ENCODE peak calls at places on chromosomes 1 and 21, in five cellular contexts. O is A673, N is mammary epithelial cell, M is Panc1, I is cardiac muscle cell. A is an unnamed sample.

GRCh38 chr1:160189649-160190625 is at the start of gene CASQ1:
- DNase-seq in I (peak; percentile 64), O (no peak), N (no peak), M (no peak), A (no peak)

GRCh38 chr1:206102292-206102936 is 14.8 kb downstream of the AVPR1B start:
- DNase-seq in M (no peak), I (no peak), O (no peak), N (no peak), A (no peak)

GRCh38 chr21:22456241-22456640 is 1458.0 kb downstream of the NCAM2 start:
- DNase-seq in O (no peak), M (no peak), I (no peak), N (no peak), A (no peak)

GRCh38 chr1:925532-926421 is 2.1 kb downstream of the SAMD11 start:
- DNase-seq in N (no peak), I (peak; percentile 77), O (peak; percentile 89), M (no peak), A (peak; percentile 77)

GRCh38 chr1:161941726-161942125 is 81.9 kb downstream of the OLFML2B start:
- DNase-seq in I (no peak), N (no peak), M (no peak), O (no peak), A (no peak)

GRCh38 chr1:15296602-15297321 is 49.7 kb downstream of the FHAD1 start:
- DNase-seq in O (no peak), I (no peak), N (no peak), M (no peak), A (no peak)

GRCh38 chr1:16413191-16413590 is 24.0 kb downstream of the SPATA21 start:
- DNase-seq in O (no peak), N (no peak), M (no peak), I (no peak), A (no peak)

GRCh38 chr1:83818916-83819315 is 180.0 kb downstream of the TTLL7 start:
- DNase-seq in O (no peak), N (peak; percentile 6), I (no peak), M (no peak), A (no peak)

GRCh38 chr1:246492611-246493245 is 14.4 kb downstream of the SMYD3 start:
- DNase-seq in N (peak; percentile 56), I (peak; percentile 87), O (peak; percentile 79), M (peak; percentile 39), A (peak; percentile 81)

GRCh38 chr1:159510223-159510530 is 25.6 kb downstream of the OR10J5 start:
- DNase-seq in M (no peak), O (peak; percentile 15), I (no peak), N (no peak), A (no peak)

GRCh38 chr1:38777464-38777957 is 82.1 kb downstream of the RRAGC start:
- DNase-seq in N (no peak), M (no peak), I (no peak), O (peak; percentile 23), A (no peak)

GRCh38 chr1:206143537-206144155 is 26.5 kb upstream of the AVPR1B start:
- DNase-seq in N (no peak), M (no peak), O (no peak), I (no peak), A (no peak)

GRCh38 chr1:85957760-85958159 is 198.8 kb downstream of the COL24A1 start:
- DNase-seq in N (no peak), M (no peak), I (no peak), O (no peak), A (no peak)

GRCh38 chr1:84896279-84896678 is 3.3 kb upstream of the LPAR3 start:
- DNase-seq in I (no peak), N (no peak), M (no peak), O (no peak), A (no peak)

GRCh38 chr1:21841852-21842466 is 29.9 kb downstream of the LDLRAD2 start:
- DNase-seq in N (no peak), O (no peak), I (no peak), M (no peak), A (no peak)

GRCh38 chr1:80436851-80437250 is 1363.9 kb upstream of the ADGRL2 start:
- DNase-seq in O (no peak), M (no peak), N (peak; percentile 14), I (no peak), A (no peak)

GRCh38 chr1:54069792-54070548 is 16.6 kb downstream of the TCEANC2 start:
- DNase-seq in O (peak; percentile 54), M (no peak), N (peak; percentile 28), I (peak; percentile 54), A (peak; percentile 50)

GRCh38 chr1:8211620-8212442 is 106.1 kb upstream of the SLC45A1 start:
- DNase-seq in I (no peak), N (peak; percentile 98), O (peak; percentile 44), M (peak; percentile 97), A (no peak)

GRCh38 chr1:247386695-247387094 is 29.3 kb upstream of the NLRP3 start:
- DNase-seq in I (no peak), O (no peak), N (peak; percentile 55), M (no peak), A (no peak)

GRCh38 chr1:211643324-211644212 is 31.9 kb downstream of the NEK2 start:
- DNase-seq in O (no peak), N (peak; percentile 62), I (peak; percentile 72), M (no peak), A (peak; percentile 72)

GRCh38 chr1:212670301-212670700 is 29.3 kb downstream of the BATF3 start:
- DNase-seq in N (no peak), M (no peak), I (no peak), O (no peak), A (no peak)

GRCh38 chr1:119787776-119788175 is 19.1 kb upstream of the HMGCS2 start:
- DNase-seq in I (no peak), O (no peak), M (no peak), N (peak; percentile 76), A (no peak)

GRCh38 chr1:93839307-93839706 is 39.7 kb downstream of the DNTTIP2 start:
- DNase-seq in O (no peak), I (no peak), M (no peak), N (peak; percentile 71), A (no peak)

GRCh38 chr1:199545780-199546179 is 481.7 kb upstream of the NR5A2 start:
- DNase-seq in M (no peak), O (no peak), I (no peak), N (peak; percentile 30), A (peak; percentile 48)

GRCh38 chr1:242738702-242739225 is 214.3 kb upstream of the PLD5 start:
- DNase-seq in M (no peak), N (no peak), O (no peak), I (no peak), A (no peak)

GRCh38 chr1:182768973-182769372 is 20.6 kb upstream of the NPL start:
- DNase-seq in M (no peak), N (peak; percentile 30), I (no peak), O (peak; percentile 31), A (no peak)

GRCh38 chr1:232398823-232399222 is 231.1 kb downstream of the SIPA1L2 start:
- DNase-seq in M (no peak), O (no peak), I (no peak), N (no peak), A (no peak)

GRCh38 chr1:15000671-15001070 is 152.9 kb upstream of the TMEM51 start:
- DNase-seq in N (no peak), O (no peak), I (no peak), M (no peak), A (no peak)

GRCh38 chr1:55466343-55466742 is 251.2 kb upstream of the USP24 start:
- DNase-seq in N (peak; percentile 75), I (no peak), O (no peak), M (no peak), A (no peak)

GRCh38 chr1:152998476-152998875 is 3.1 kb upstream of the SPRR3 start:
- DNase-seq in O (no peak), I (no peak), M (no peak), N (no peak), A (no peak)

GRCh38 chr21:29441651-29442050 is 142.9 kb downstream of the BACH1 start:
- DNase-seq in I (no peak), M (no peak), O (peak; percentile 32), N (no peak), A (no peak)

GRCh38 chr1:173580658-173581057 is 22.2 kb downstream of the SLC9C2 start:
- DNase-seq in O (no peak), N (no peak), M (no peak), I (no peak), A (no peak)

GRCh38 chr1:230909974-230910754 is 41.8 kb upstream of the C1orf198 start:
- DNase-seq in N (no peak), M (no peak), O (no peak), I (no peak), A (no peak)

GRCh38 chr1:23444104-23444533 is 19.6 kb upstream of the TCEA3 start:
- DNase-seq in N (no peak), M (no peak), O (no peak), I (no peak), A (no peak)

DNA sequence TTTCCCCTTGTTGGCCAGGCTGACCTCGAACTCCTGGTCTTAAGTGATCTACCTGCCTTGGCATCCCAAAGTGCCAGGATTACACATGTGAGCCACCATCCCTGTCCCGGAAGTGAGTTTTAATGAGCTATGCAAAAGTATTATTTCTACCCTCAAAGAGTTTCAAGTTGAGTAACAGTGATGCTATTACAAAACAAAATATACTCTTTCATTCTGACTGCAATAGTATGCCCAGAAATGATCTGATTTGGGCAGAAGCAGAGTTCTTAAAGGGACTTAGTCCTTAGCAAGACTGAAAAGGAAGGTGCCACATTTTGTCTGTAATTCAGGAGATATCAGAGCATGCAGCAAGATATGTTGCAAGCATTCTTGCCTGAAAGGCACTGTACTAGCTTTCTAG is 375.4 kb downstream of the NUF2 start:
- DNase-seq in N (no peak), I (no peak), O (no peak), M (no peak), A (no peak)
- H3K27me3 ChIP-seq in N (no peaks in the 10 kb centered on the region), I (no peaks in the 10 kb centered on the region), O (no peaks in the 10 kb centered on the region), M (no peaks in the 10 kb centered on the region), A (no peaks in the 10 kb centered on the region)

DNA sequence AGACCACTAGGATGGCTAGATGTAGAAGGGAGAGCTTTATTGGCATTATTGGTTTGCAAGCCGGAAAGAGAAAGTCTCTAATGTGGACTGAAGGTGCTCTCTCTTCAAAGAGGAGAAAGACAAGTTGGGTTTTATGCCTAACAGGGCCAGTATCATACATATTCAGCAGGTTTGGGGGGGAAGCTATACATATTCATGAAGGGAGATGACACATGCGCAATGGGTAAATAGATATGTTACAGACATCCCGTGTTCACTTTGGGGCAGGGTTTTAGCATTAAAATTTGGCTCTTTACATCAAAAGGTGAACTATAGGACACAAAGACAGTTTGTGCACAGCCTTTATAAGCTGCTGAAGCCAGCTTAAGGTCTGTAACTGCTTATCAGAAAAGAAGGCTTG is 46.5 kb upstream of the LRRN2 start:
- DNase-seq in N (no peak), O (no peak), M (no peak), I (no peak), A (no peak)
- H3K27me3 ChIP-seq in N (no peaks in the 10 kb centered on the region), O (no peaks in the 10 kb centered on the region), M (peaks cover 2% of the 10 kb centered on the region), I (peaks cover 22% of the 10 kb centered on the region), A (no peaks in the 10 kb centered on the region)

DNA sequence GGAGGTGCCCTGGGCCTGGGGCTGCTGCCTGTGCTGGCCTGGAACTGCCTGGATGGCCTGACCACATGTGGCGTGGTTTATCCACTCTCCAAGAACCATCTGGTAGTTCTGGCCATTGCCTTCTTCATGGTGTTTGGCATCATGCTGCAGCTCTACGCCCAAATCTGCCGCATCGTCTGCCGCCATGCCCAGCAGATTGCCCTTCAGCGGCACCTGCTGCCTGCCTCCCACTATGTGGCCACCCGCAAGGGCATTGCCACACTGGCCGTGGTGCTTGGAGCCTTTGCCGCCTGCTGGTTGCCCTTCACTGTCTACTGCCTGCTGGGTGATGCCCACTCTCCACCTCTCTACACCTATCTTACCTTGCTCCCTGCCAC is 1.8 kb downstream of the GPR3 start:
- DNase-seq in I (no peak), M (no peak), N (no peak), O (no peak), A (no peak)
- H3K27me3 ChIP-seq in I (no peaks in the 10 kb centered on the region), M (no peaks in the 10 kb centered on the region), N (no peaks in the 10 kb centered on the region), O (no peaks in the 10 kb centered on the region), A (no peaks in the 10 kb centered on the region)

GRCh38 chr21:33025106-33025470 is 647 bp upstream of the OLIG2 start:
- DNase-seq in N (no peak), M (no peak), I (no peak), O (no peak), A (no peak)
- H3K27me3 ChIP-seq in N (peaks cover 84% of the 10 kb centered on the region), M (peaks cover 4% of the 10 kb centered on the region), I (peaks cover 100% of the 10 kb centered on the region), O (peaks cover 99% of the 10 kb centered on the region), A (peaks cover 98% of the 10 kb centered on the region)